ENCODE peak calls at places on chromosomes 1 and 21, in six cellular contexts. L is ecto neural progenitor cell; T is right lobe of liver; E is activated naive CD8-positive, alpha-beta T cell treated with anti-CD3 and anti-CD28 coated beads, Interleukin-2, amount 50 U/mL, for 24 hours; N is SW480; A is HTR-8/SVneo. K is an unnamed sample.

GRCh38 chr1:2189459-2190425 is 4.8 kb downstream of the FAAP20 start:
- DNase-seq in L (peak), A (peak), E (peak), N (peak), T (peak), K (no peak)

GRCh38 chr1:183760661-183761060 is 44.3 kb upstream of the RGL1 start:
- DNase-seq in T (no peak), L (no peak), N (no peak), A (no peak), E (no peak), K (no peak)

GRCh38 chr1:238549135-238549534 is 658.4 kb upstream of the ZP4 start:
- DNase-seq in E (no peak), T (no peak), A (no peak), N (no peak), L (no peak), K (no peak)

GRCh38 chr1:231485029-231485784 is 43.3 kb upstream of the TSNAX start:
- DNase-seq in T (no peak), L (no peak), E (no peak), N (no peak), A (no peak), K (no peak)

GRCh38 chr21:39187141-39187540 is 3.9 kb upstream of the PSMG1 start:
- DNase-seq in T (no peak), L (no peak), E (no peak), N (no peak), A (no peak), K (no peak)

GRCh38 chr1:46556822-46557221 is 5.4 kb upstream of the KNCN start:
- DNase-seq in L (no peak), A (no peak), N (peak), E (no peak), T (no peak), K (no peak)

GRCh38 chr1:46472503-46473181 is 17.0 kb upstream of the DMBX1 start:
- DNase-seq in L (no peak), A (no peak), T (no peak), N (no peak), E (no peak), K (no peak)

GRCh38 chr1:39195166-39196111 is 9.1 kb upstream of the MACF1 start:
- DNase-seq in A (no peak), N (no peak), E (no peak), T (no peak), L (no peak), K (no peak)

GRCh38 chr1:205976708-205977107 is 26.5 kb downstream of the RAB7B start:
- DNase-seq in L (no peak), E (no peak), A (peak), N (peak), T (no peak), K (no peak)

GRCh38 chr21:46379691-46380090 is 55.7 kb downstream of the PCNT start:
- DNase-seq in A (no peak), N (no peak), E (no peak), L (no peak), T (no peak), K (no peak)

GRCh38 chr1:156495401-156496140 is 5.0 kb downstream of the MEF2D start:
- DNase-seq in T (peak), L (no peak), E (no peak), A (no peak), N (no peak), K (no peak)